ENCODE peak calls at places on chromosomes 16 and 17, in seven cellular contexts. One of them, this sample, is unnamed.

GRCh38 chr17:82795615-82796014 is 43.8 kb downstream of the TBCD start:
- DNase-seq in GM12878: no peak
- DNase-seq in epithelial cell of esophagus: no peak
- DNase-seq in mammary epithelial cell: no peak
- DNase-seq in upper lobe of right lung: peak; percentile 87
- DNase-seq in dorsolateral prefrontal cortex: no peak
- DNase-seq in AG04450: no peak
- DNase-seq in this sample: no peak

GRCh38 chr17:77313831-77314230 is 173.1 kb downstream of the SEC14L1 start:
- DNase-seq in GM12878: no peak
- DNase-seq in dorsolateral prefrontal cortex: peak; percentile 7
- DNase-seq in AG04450: no peak
- DNase-seq in epithelial cell of esophagus: no peak
- DNase-seq in upper lobe of right lung: no peak
- DNase-seq in mammary epithelial cell: no peak
- DNase-seq in this sample: no peak

GRCh38 chr17:43406676-43407645 is 8.2 kb downstream of the ARL4D start:
- DNase-seq in epithelial cell of esophagus: peak; percentile 45
- DNase-seq in upper lobe of right lung: no peak
- DNase-seq in mammary epithelial cell: no peak
- DNase-seq in AG04450: peak; percentile 54
- DNase-seq in dorsolateral prefrontal cortex: peak; percentile 62
- DNase-seq in GM12878: no peak
- DNase-seq in this sample: no peak

GRCh38 chr16:31470615-31471014 is 1.3 kb upstream of the TGFB1I1 start:
- DNase-seq in AG04450: no peak
- DNase-seq in GM12878: no peak
- DNase-seq in upper lobe of right lung: no peak
- DNase-seq in dorsolateral prefrontal cortex: no peak
- DNase-seq in epithelial cell of esophagus: no peak
- DNase-seq in mammary epithelial cell: no peak
- DNase-seq in this sample: no peak

GRCh38 chr16:28904363-28904762 is 20.7 kb downstream of the RABEP2 start:
- DNase-seq in GM12878: no peak
- DNase-seq in upper lobe of right lung: no peak
- DNase-seq in mammary epithelial cell: no peak
- DNase-seq in AG04450: no peak
- DNase-seq in dorsolateral prefrontal cortex: no peak
- DNase-seq in epithelial cell of esophagus: no peak
- DNase-seq in this sample: no peak

GRCh38 chr16:81151648-81152047 is 55.5 kb upstream of the GCSH start:
- DNase-seq in AG04450: no peak
- DNase-seq in dorsolateral prefrontal cortex: no peak
- DNase-seq in epithelial cell of esophagus: no peak
- DNase-seq in mammary epithelial cell: no peak
- DNase-seq in GM12878: no peak
- DNase-seq in upper lobe of right lung: no peak
- DNase-seq in this sample: no peak

GRCh38 chr17:80892900-80893603 is 98.6 kb upstream of the CHMP6 start:
- DNase-seq in epithelial cell of esophagus: peak; percentile 85
- DNase-seq in GM12878: no peak
- DNase-seq in dorsolateral prefrontal cortex: no peak
- DNase-seq in mammary epithelial cell: peak; percentile 94
- DNase-seq in AG04450: peak; percentile 13
- DNase-seq in upper lobe of right lung: no peak
- DNase-seq in this sample: no peak

GRCh38 chr16:80803341-80804060 is 897 bp downstream of the CDYL2 start:
- DNase-seq in GM12878: no peak
- DNase-seq in dorsolateral prefrontal cortex: no peak
- DNase-seq in mammary epithelial cell: no peak
- DNase-seq in AG04450: no peak
- DNase-seq in upper lobe of right lung: peak; percentile 78
- DNase-seq in epithelial cell of esophagus: peak; percentile 14
- DNase-seq in this sample: no peak

GRCh38 chr16:89114159-89114981 is 20.7 kb downstream of the ACSF3 start:
- DNase-seq in epithelial cell of esophagus: peak; percentile 21
- DNase-seq in GM12878: no peak
- DNase-seq in dorsolateral prefrontal cortex: peak; percentile 45
- DNase-seq in AG04450: no peak
- DNase-seq in mammary epithelial cell: no peak
- DNase-seq in upper lobe of right lung: peak; percentile 63
- DNase-seq in this sample: no peak

GRCh38 chr17:58324409-58325288 is 3.9 kb downstream of the TSPOAP1 start:
- DNase-seq in upper lobe of right lung: peak; percentile 85
- DNase-seq in dorsolateral prefrontal cortex: no peak
- DNase-seq in GM12878: no peak
- DNase-seq in AG04450: no peak
- DNase-seq in mammary epithelial cell: no peak
- DNase-seq in epithelial cell of esophagus: peak; percentile 31
- DNase-seq in this sample: no peak

GRCh38 chr17:58322581-58323419 is 5.8 kb downstream of the TSPOAP1 start:
- DNase-seq in upper lobe of right lung: peak; percentile 59
- DNase-seq in epithelial cell of esophagus: no peak
- DNase-seq in dorsolateral prefrontal cortex: no peak
- DNase-seq in GM12878: no peak
- DNase-seq in AG04450: no peak
- DNase-seq in mammary epithelial cell: no peak
- DNase-seq in this sample: no peak

GRCh38 chr17:58321571-58322525 is 6.7 kb downstream of the TSPOAP1 start:
- DNase-seq in dorsolateral prefrontal cortex: no peak
- DNase-seq in GM12878: no peak
- DNase-seq in mammary epithelial cell: no peak
- DNase-seq in upper lobe of right lung: peak; percentile 52
- DNase-seq in epithelial cell of esophagus: no peak
- DNase-seq in AG04450: no peak
- DNase-seq in this sample: no peak

GRCh38 chr17:58325289-58325726 is 3.3 kb downstream of the TSPOAP1 start:
- DNase-seq in upper lobe of right lung: no peak
- DNase-seq in epithelial cell of esophagus: no peak
- DNase-seq in AG04450: no peak
- DNase-seq in dorsolateral prefrontal cortex: no peak
- DNase-seq in GM12878: no peak
- DNase-seq in mammary epithelial cell: no peak
- DNase-seq in this sample: no peak

GRCh38 chr17:58323420-58324408 is 4.9 kb downstream of the TSPOAP1 start:
- DNase-seq in mammary epithelial cell: no peak
- DNase-seq in GM12878: no peak
- DNase-seq in epithelial cell of esophagus: no peak
- DNase-seq in dorsolateral prefrontal cortex: no peak
- DNase-seq in upper lobe of right lung: no peak
- DNase-seq in AG04450: no peak
- DNase-seq in this sample: no peak
- H3K4me3 ChIP-seq in mammary epithelial cell: no peak overlapping the region
- H3K4me3 ChIP-seq in GM12878: no peak overlapping the region
- H3K4me3 ChIP-seq in epithelial cell of esophagus: peak overlapping the region; percentile 29
- H3K4me3 ChIP-seq in dorsolateral prefrontal cortex: peak overlapping the region; percentile 60
- H3K4me3 ChIP-seq in upper lobe of right lung: peak overlapping the region; percentile 71
- H3K4me3 ChIP-seq in AG04450: peak overlapping the region; percentile 52
- H3K4me3 ChIP-seq in this sample: no peak overlapping the region

GRCh38 chr17:29565643-29566472 is 979 bp downstream of the ABHD15 start:
- DNase-seq in GM12878: no peak
- DNase-seq in dorsolateral prefrontal cortex: no peak
- DNase-seq in mammary epithelial cell: no peak
- DNase-seq in AG04450: no peak
- DNase-seq in epithelial cell of esophagus: peak; percentile 49
- DNase-seq in upper lobe of right lung: peak; percentile 83
- DNase-seq in this sample: no peak
- TF ChIP-seq CTCF in GM12878: peak; percentile 24
- TF ChIP-seq CTCF in dorsolateral prefrontal cortex: no peak
- TF ChIP-seq CTCF in mammary epithelial cell: no peak
- TF ChIP-seq CTCF in AG04450: peak; percentile 29
- TF ChIP-seq CTCF in epithelial cell of esophagus: no peak
- TF ChIP-seq CTCF in upper lobe of right lung: peak; percentile 13
- TF ChIP-seq CTCF in this sample: peak; percentile 12

DNA sequence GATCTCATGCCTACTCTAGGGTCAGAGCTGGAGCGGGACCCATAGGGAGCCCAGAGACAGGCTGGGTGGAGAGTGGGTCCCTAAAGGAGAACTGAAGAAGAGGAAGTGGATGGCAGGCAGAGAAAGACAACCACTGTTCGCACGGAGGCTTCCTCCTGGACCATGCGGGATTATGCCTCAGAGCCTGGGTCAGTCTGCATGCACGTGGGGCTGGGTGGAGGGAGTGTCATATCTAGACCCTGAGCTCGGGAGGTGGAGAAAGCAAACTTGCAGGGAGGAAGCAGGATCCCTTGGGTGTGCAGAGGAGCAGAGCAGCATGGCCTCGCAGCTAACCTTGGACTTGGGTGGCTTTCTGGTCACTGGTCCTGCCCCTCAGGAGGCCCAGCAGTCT is 344.3 kb downstream of the CPPED1 start:
- DNase-seq in GM12878: no peak
- DNase-seq in upper lobe of right lung: peak; percentile 75
- DNase-seq in dorsolateral prefrontal cortex: no peak
- DNase-seq in epithelial cell of esophagus: no peak
- DNase-seq in mammary epithelial cell: no peak
- DNase-seq in AG04450: no peak
- DNase-seq in this sample: peak; percentile 4
- H3K4me3 ChIP-seq in GM12878: no peak overlapping the region
- H3K4me3 ChIP-seq in upper lobe of right lung: no peak overlapping the region
- H3K4me3 ChIP-seq in dorsolateral prefrontal cortex: no peak overlapping the region
- H3K4me3 ChIP-seq in epithelial cell of esophagus: no peak overlapping the region
- H3K4me3 ChIP-seq in mammary epithelial cell: no peak overlapping the region
- H3K4me3 ChIP-seq in AG04450: no peak overlapping the region
- H3K4me3 ChIP-seq in this sample: no peak overlapping the region

DNA sequence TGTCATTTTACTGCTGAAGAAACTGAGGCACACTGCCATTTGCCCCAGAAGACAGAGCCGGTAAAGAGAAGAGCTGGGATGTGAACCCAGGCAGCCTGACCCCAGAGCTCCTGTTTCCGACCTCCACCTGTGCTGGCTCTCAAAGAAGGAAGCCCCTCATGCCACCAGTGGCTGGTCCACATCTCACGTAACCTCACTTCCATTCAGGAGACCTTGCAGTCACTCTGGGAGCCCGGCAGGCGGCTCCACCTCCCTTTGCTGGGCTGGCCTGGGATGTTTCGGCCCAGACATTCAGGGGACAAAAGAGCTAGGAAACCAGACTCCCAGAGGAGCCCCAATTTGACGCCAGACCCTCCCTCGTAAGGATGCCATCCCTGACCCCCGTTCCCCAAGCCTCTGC is 2.9 kb downstream of the TAF1C start:
- DNase-seq in upper lobe of right lung: no peak
- DNase-seq in epithelial cell of esophagus: peak; percentile 21
- DNase-seq in AG04450: no peak
- DNase-seq in GM12878: no peak
- DNase-seq in dorsolateral prefrontal cortex: no peak
- DNase-seq in mammary epithelial cell: no peak
- DNase-seq in this sample: no peak
- TF ChIP-seq CTCF in upper lobe of right lung: peak; percentile 27
- TF ChIP-seq CTCF in epithelial cell of esophagus: peak; percentile 52
- TF ChIP-seq CTCF in AG04450: peak; percentile 23
- TF ChIP-seq CTCF in GM12878: no peak
- TF ChIP-seq CTCF in dorsolateral prefrontal cortex: no peak
- TF ChIP-seq CTCF in mammary epithelial cell: peak; percentile 26
- TF ChIP-seq CTCF in this sample: no peak

GRCh38 chr16:15435216-15435864 is 952 bp downstream of the BMERB1 start:
- DNase-seq in AG04450: no peak
- DNase-seq in GM12878: no peak
- DNase-seq in mammary epithelial cell: no peak
- DNase-seq in upper lobe of right lung: no peak
- DNase-seq in epithelial cell of esophagus: peak; percentile 24
- DNase-seq in dorsolateral prefrontal cortex: no peak
- DNase-seq in this sample: no peak
- H3K4me3 ChIP-seq in AG04450: peak overlapping the region; percentile 93
- H3K4me3 ChIP-seq in GM12878: no peak overlapping the region
- H3K4me3 ChIP-seq in mammary epithelial cell: peak overlapping the region; percentile 59
- H3K4me3 ChIP-seq in upper lobe of right lung: peak overlapping the region; percentile 72
- H3K4me3 ChIP-seq in epithelial cell of esophagus: peak overlapping the region; percentile 57
- H3K4me3 ChIP-seq in dorsolateral prefrontal cortex: peak overlapping the region; percentile 87
- H3K4me3 ChIP-seq in this sample: no peak overlapping the region

GRCh38 chr17:47821424-47822379 is at the start of gene OSBPL7:
- DNase-seq in AG04450: peak; percentile 52
- DNase-seq in epithelial cell of esophagus: peak; percentile 81
- DNase-seq in upper lobe of right lung: peak; percentile 85
- DNase-seq in GM12878: peak; percentile 38
- DNase-seq in mammary epithelial cell: peak; percentile 70
- DNase-seq in dorsolateral prefrontal cortex: peak; percentile 75
- DNase-seq in this sample: peak; percentile 41
- TF ChIP-seq CTCF in AG04450: no peak
- TF ChIP-seq CTCF in epithelial cell of esophagus: no peak
- TF ChIP-seq CTCF in upper lobe of right lung: no peak
- TF ChIP-seq CTCF in GM12878: peak; percentile 35
- TF ChIP-seq CTCF in mammary epithelial cell: no peak
- TF ChIP-seq CTCF in dorsolateral prefrontal cortex: peak; percentile 19
- TF ChIP-seq CTCF in this sample: peak; percentile 32

GRCh38 chr16:7185689-7186088 is 147.0 kb upstream of the RBFOX1 start:
- DNase-seq in GM12878: no peak
- DNase-seq in epithelial cell of esophagus: peak; percentile 22
- DNase-seq in dorsolateral prefrontal cortex: no peak
- DNase-seq in AG04450: no peak
- DNase-seq in mammary epithelial cell: peak; percentile 5
- DNase-seq in upper lobe of right lung: no peak
- DNase-seq in this sample: no peak
- H3K4me3 ChIP-seq in GM12878: no peak overlapping the region
- H3K4me3 ChIP-seq in epithelial cell of esophagus: no peak overlapping the region
- H3K4me3 ChIP-seq in dorsolateral prefrontal cortex: no peak overlapping the region
- H3K4me3 ChIP-seq in AG04450: no peak overlapping the region
- H3K4me3 ChIP-seq in mammary epithelial cell: no peak overlapping the region
- H3K4me3 ChIP-seq in upper lobe of right lung: no peak overlapping the region
- H3K4me3 ChIP-seq in this sample: no peak overlapping the region

GRCh38 chr16:54284319-54284930 is 2.2 kb downstream of the IRX3 start:
- DNase-seq in mammary epithelial cell: peak; percentile 51
- DNase-seq in AG04450: no peak
- DNase-seq in GM12878: no peak
- DNase-seq in dorsolateral prefrontal cortex: no peak
- DNase-seq in upper lobe of right lung: no peak
- DNase-seq in epithelial cell of esophagus: peak; percentile 26
- DNase-seq in this sample: no peak

GRCh38 chr16:54286330-54287017 is at the start of gene IRX3:
- DNase-seq in AG04450: no peak
- DNase-seq in upper lobe of right lung: peak; percentile 94
- DNase-seq in dorsolateral prefrontal cortex: no peak
- DNase-seq in mammary epithelial cell: peak; percentile 94
- DNase-seq in GM12878: no peak
- DNase-seq in epithelial cell of esophagus: peak; percentile 91
- DNase-seq in this sample: no peak

GRCh38 chr16:54284931-54285413 is 1.6 kb downstream of the IRX3 start:
- DNase-seq in upper lobe of right lung: peak; percentile 73
- DNase-seq in dorsolateral prefrontal cortex: no peak
- DNase-seq in GM12878: no peak
- DNase-seq in mammary epithelial cell: peak; percentile 54
- DNase-seq in AG04450: no peak
- DNase-seq in epithelial cell of esophagus: peak; percentile 27
- DNase-seq in this sample: no peak

GRCh38 chr16:54286067-54286329 is 589 bp downstream of the IRX3 start:
- DNase-seq in mammary epithelial cell: no peak
- DNase-seq in GM12878: no peak
- DNase-seq in AG04450: no peak
- DNase-seq in upper lobe of right lung: no peak
- DNase-seq in epithelial cell of esophagus: no peak
- DNase-seq in dorsolateral prefrontal cortex: no peak
- DNase-seq in this sample: no peak

GRCh38 chr16:54285414-54286066 is 1.0 kb downstream of the IRX3 start:
- DNase-seq in AG04450: no peak
- DNase-seq in mammary epithelial cell: peak; percentile 71
- DNase-seq in GM12878: no peak
- DNase-seq in upper lobe of right lung: peak; percentile 75
- DNase-seq in dorsolateral prefrontal cortex: no peak
- DNase-seq in epithelial cell of esophagus: peak; percentile 51
- DNase-seq in this sample: no peak
- TF ChIP-seq CTCF in AG04450: no peak
- TF ChIP-seq CTCF in mammary epithelial cell: no peak
- TF ChIP-seq CTCF in GM12878: no peak
- TF ChIP-seq CTCF in upper lobe of right lung: no peak
- TF ChIP-seq CTCF in dorsolateral prefrontal cortex: no peak
- TF ChIP-seq CTCF in epithelial cell of esophagus: no peak
- TF ChIP-seq CTCF in this sample: no peak

GRCh38 chr16:46887524-46887854 is 3.3 kb downstream of the GPT2 start:
- DNase-seq in upper lobe of right lung: no peak
- DNase-seq in dorsolateral prefrontal cortex: no peak
- DNase-seq in AG04450: no peak
- DNase-seq in mammary epithelial cell: no peak
- DNase-seq in epithelial cell of esophagus: no peak
- DNase-seq in GM12878: no peak
- DNase-seq in this sample: no peak
- H3K4me3 ChIP-seq in upper lobe of right lung: no peak overlapping the region
- H3K4me3 ChIP-seq in dorsolateral prefrontal cortex: no peak overlapping the region
- H3K4me3 ChIP-seq in AG04450: no peak overlapping the region
- H3K4me3 ChIP-seq in mammary epithelial cell: no peak overlapping the region
- H3K4me3 ChIP-seq in epithelial cell of esophagus: no peak overlapping the region
- H3K4me3 ChIP-seq in GM12878: no peak overlapping the region
- H3K4me3 ChIP-seq in this sample: no peak overlapping the region